ENCODE peak calls at places on chromosomes 2 and 18, in four cellular contexts. One of them, this sample, is unnamed.

GRCh38 chr2:82487354-82487753 is 1971.7 kb downstream of the SUCLG1 start:
- DNase-seq in HepG2: no peak
- DNase-seq in sigmoid colon: no peak
- DNase-seq in GM23338: no peak
- DNase-seq in this sample: no peak

GRCh38 chr18:35695803-35696202 is 114.3 kb downstream of the GALNT1 start:
- DNase-seq in HepG2: no peak
- DNase-seq in sigmoid colon: no peak
- DNase-seq in GM23338: no peak
- DNase-seq in this sample: no peak

GRCh38 chr18:41532344-41533086 is 422.5 kb upstream of the PIK3C3 start:
- DNase-seq in HepG2: no peak
- DNase-seq in sigmoid colon: no peak
- DNase-seq in GM23338: peak; percentile 69
- DNase-seq in this sample: no peak

GRCh38 chr2:237315170-237315880 is 98.6 kb downstream of the COL6A3 start:
- DNase-seq in HepG2: peak; percentile 71
- DNase-seq in sigmoid colon: peak; percentile 99
- DNase-seq in GM23338: peak; percentile 20
- DNase-seq in this sample: no peak

GRCh38 chr18:63318882-63319382 is 637 bp downstream of the BCL2 start:
- DNase-seq in HepG2: no peak
- DNase-seq in sigmoid colon: no peak
- DNase-seq in GM23338: no peak
- DNase-seq in this sample: no peak

GRCh38 chr2:40244251-40245010 is 207.5 kb downstream of the SLC8A1 start:
- DNase-seq in HepG2: peak; percentile 37
- DNase-seq in sigmoid colon: peak; percentile 77
- DNase-seq in GM23338: peak; percentile 85
- DNase-seq in this sample: no peak

GRCh38 chr2:75647771-75648170 is 1.2 kb downstream of the MRPL19 start:
- DNase-seq in HepG2: no peak
- DNase-seq in sigmoid colon: no peak
- DNase-seq in GM23338: peak; percentile 19
- DNase-seq in this sample: no peak

GRCh38 chr2:136117391-136117841 is 533 bp downstream of the CXCR4 start:
- DNase-seq in HepG2: no peak
- DNase-seq in sigmoid colon: no peak
- DNase-seq in GM23338: peak; percentile 55
- DNase-seq in this sample: peak; percentile 92

GRCh38 chr18:34643982-34644381 is 66.1 kb upstream of the DTNA start:
- DNase-seq in HepG2: no peak
- DNase-seq in sigmoid colon: no peak
- DNase-seq in GM23338: no peak
- DNase-seq in this sample: no peak

DNA sequence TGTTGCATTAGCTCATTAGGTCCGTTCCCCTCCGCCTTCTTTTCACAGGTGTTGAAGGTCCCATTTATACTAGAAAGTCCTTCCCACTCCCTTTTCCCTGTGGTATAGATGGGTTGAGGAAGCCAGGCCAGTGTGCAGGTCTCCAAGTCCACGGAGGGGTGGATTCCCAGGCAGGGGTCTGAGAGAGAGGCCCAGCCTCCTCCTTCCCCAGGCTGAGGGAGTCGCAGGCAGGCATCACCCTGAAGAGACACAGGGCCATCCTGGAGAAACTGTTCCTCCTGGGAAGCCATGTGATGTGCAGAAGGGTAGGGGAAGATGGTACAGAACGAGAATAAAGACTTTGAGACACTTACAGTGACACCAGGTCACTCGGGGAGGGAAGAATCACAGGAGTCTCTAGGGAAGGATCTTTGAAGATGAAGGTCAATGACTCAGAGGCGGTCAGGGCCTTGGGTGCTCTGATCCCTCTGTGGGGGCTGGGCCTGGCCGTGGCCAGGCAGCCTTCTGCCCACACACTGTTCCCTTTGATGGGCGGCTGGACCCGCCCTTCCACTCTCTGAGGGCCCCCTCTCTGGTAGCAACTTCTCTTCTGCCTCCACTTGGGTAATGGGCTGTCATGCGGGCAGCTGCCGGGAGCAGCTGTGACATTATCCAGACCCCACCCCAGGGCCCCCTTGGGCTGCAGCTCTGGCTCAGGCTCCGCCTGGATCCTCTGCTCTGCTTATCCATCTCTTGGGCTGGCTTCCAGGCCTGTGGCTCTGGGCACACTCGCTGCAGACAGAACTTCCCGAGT is 45.1 kb downstream of the RHOB start:
- DNase-seq in HepG2: peak; percentile 64
- DNase-seq in sigmoid colon: peak; percentile 88
- DNase-seq in GM23338: no peak
- DNase-seq in this sample: no peak
- TF ChIP-seq POLR2AphosphoS5 in HepG2: no peak
- TF ChIP-seq POLR2AphosphoS5 in sigmoid colon: peak; percentile 63
- TF ChIP-seq POLR2AphosphoS5 in GM23338: no peak
- TF ChIP-seq POLR2AphosphoS5 in this sample: no peak

DNA sequence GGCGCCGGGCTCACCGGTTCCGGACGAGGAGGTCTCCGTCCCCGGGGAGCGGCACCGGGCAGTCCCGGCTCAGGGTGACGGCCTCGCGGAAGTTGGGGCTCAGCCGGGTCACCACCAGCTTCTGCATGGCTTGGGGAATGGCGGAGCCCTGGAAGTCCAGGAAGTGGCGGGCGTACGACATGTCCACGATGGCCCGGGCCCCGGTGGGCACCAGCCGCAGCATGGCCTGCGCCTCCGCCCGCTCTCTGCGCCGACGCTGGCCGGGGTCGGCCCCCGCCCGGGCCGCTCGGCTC is 157 bp downstream of the PTGR3 start:
- DNase-seq in HepG2: no peak
- DNase-seq in sigmoid colon: peak; percentile 77
- DNase-seq in GM23338: no peak
- DNase-seq in this sample: peak; percentile 92
- H3K4me1 ChIP-seq in HepG2: peaks cover 38% of the 10 kb centered on the region
- H3K4me1 ChIP-seq in sigmoid colon: peaks cover 53% of the 10 kb centered on the region
- H3K4me1 ChIP-seq in GM23338: peaks cover 45% of the 10 kb centered on the region
- H3K4me1 ChIP-seq in this sample: peaks cover 70% of the 10 kb centered on the region

GRCh38 chr2:16625201-16625729 is 40.4 kb downstream of the CYRIA start:
- DNase-seq in HepG2: no peak
- DNase-seq in sigmoid colon: no peak
- DNase-seq in GM23338: peak; percentile 61
- DNase-seq in this sample: peak; percentile 86
- H3K4me3 ChIP-seq in HepG2: no peak overlapping the region
- H3K4me3 ChIP-seq in sigmoid colon: no peak overlapping the region
- H3K4me3 ChIP-seq in GM23338: peak overlapping the region; percentile 13
- H3K4me3 ChIP-seq in this sample: no peak overlapping the region

DNA sequence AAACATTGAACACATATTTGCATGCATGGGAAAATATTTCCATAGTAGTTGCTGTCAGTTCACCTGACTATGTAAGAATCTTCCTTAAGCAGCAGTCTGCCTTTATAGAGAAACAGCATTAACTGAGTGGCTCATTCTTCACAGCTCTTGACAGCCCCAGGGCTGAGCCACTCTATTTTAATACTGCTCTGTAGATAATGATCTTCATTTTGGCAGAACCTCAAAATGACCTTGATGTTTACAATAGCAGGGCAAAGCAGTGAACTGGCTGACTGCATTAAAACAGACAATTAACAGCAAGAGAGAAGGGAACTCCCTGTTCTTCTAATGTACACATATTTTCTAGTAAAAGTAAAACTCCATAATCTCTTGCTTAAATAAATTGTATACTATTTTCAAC is 580.6 kb upstream of the SOX11 start:
- DNase-seq in HepG2: no peak
- DNase-seq in sigmoid colon: no peak
- DNase-seq in GM23338: no peak
- DNase-seq in this sample: no peak
- TF ChIP-seq POLR2AphosphoS5 in HepG2: no peak
- TF ChIP-seq POLR2AphosphoS5 in sigmoid colon: peak; percentile 56
- TF ChIP-seq POLR2AphosphoS5 in GM23338: no peak
- TF ChIP-seq POLR2AphosphoS5 in this sample: no peak

GRCh38 chr2:9614562-9614961 is 16.2 kb downstream of the YWHAQ start:
- DNase-seq in HepG2: no peak
- DNase-seq in sigmoid colon: no peak
- DNase-seq in GM23338: no peak
- DNase-seq in this sample: no peak

GRCh38 chr2:9617296-9617695 is 13.5 kb downstream of the YWHAQ start:
- DNase-seq in HepG2: no peak
- DNase-seq in sigmoid colon: no peak
- DNase-seq in GM23338: no peak
- DNase-seq in this sample: no peak

GRCh38 chr2:9623151-9623550 is 7.6 kb downstream of the YWHAQ start:
- DNase-seq in HepG2: no peak
- DNase-seq in sigmoid colon: no peak
- DNase-seq in GM23338: no peak
- DNase-seq in this sample: no peak

GRCh38 chr2:9617749-9618148 is 13.0 kb downstream of the YWHAQ start:
- DNase-seq in HepG2: no peak
- DNase-seq in sigmoid colon: no peak
- DNase-seq in GM23338: no peak
- DNase-seq in this sample: no peak

DNA sequence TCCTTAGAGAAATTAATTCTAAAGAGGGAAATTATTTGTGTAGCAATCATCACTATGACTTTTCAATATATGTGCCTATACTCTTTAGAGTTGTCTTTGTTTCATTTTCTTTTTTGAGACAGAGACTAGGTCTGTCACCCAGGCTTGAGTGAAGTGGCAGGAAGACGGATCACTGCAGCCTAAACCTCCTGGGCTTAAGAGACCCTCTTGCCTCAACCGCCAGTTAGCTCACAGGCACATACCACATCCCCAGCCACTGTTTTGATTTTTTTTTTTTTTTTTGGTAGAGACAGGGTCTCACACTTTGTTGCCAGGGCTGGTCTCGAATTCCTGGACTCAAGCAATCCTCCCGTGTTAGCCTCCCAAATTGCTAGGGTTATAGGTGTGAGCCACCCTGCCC is 12.4 kb downstream of the YWHAQ start:
- DNase-seq in HepG2: no peak
- DNase-seq in sigmoid colon: no peak
- DNase-seq in GM23338: no peak
- DNase-seq in this sample: no peak
- H3K4me1 ChIP-seq in HepG2: peaks cover 40% of the 10 kb centered on the region
- H3K4me1 ChIP-seq in sigmoid colon: peaks cover 88% of the 10 kb centered on the region
- H3K4me1 ChIP-seq in GM23338: peaks cover 17% of the 10 kb centered on the region
- H3K4me1 ChIP-seq in this sample: peaks cover 59% of the 10 kb centered on the region

GRCh38 chr2:74497777-74498499 is 1.5 kb downstream of the LBX2 start:
- DNase-seq in HepG2: no peak
- DNase-seq in sigmoid colon: no peak
- DNase-seq in GM23338: peak; percentile 72
- DNase-seq in this sample: peak; percentile 83

GRCh38 chr2:74498500-74499268 is 719 bp downstream of the LBX2 start:
- DNase-seq in HepG2: no peak
- DNase-seq in sigmoid colon: no peak
- DNase-seq in GM23338: peak; percentile 88
- DNase-seq in this sample: peak; percentile 74

GRCh38 chr2:74495440-74495839 is 4.0 kb downstream of the LBX2 start:
- DNase-seq in HepG2: no peak
- DNase-seq in sigmoid colon: no peak
- DNase-seq in GM23338: no peak
- DNase-seq in this sample: no peak

GRCh38 chr2:74499269-74499939 is at the start of gene LBX2:
- DNase-seq in HepG2: no peak
- DNase-seq in sigmoid colon: no peak
- DNase-seq in GM23338: peak; percentile 57
- DNase-seq in this sample: peak; percentile 76

GRCh38 chr2:74496997-74497776 is 2.2 kb downstream of the LBX2 start:
- DNase-seq in HepG2: peak; percentile 86
- DNase-seq in sigmoid colon: no peak
- DNase-seq in GM23338: no peak
- DNase-seq in this sample: peak; percentile 30
- H3K4me3 ChIP-seq in HepG2: peak overlapping the region; percentile 2
- H3K4me3 ChIP-seq in sigmoid colon: no peak overlapping the region
- H3K4me3 ChIP-seq in GM23338: peak overlapping the region; percentile 69
- H3K4me3 ChIP-seq in this sample: no peak overlapping the region

GRCh38 chr2:29063646-29064372 is 10.5 kb downstream of the PCARE start:
- DNase-seq in HepG2: no peak
- DNase-seq in sigmoid colon: no peak
- DNase-seq in GM23338: no peak
- DNase-seq in this sample: no peak
- TF ChIP-seq POLR2AphosphoS5 in HepG2: no peak
- TF ChIP-seq POLR2AphosphoS5 in sigmoid colon: peak; percentile 42
- TF ChIP-seq POLR2AphosphoS5 in GM23338: no peak
- TF ChIP-seq POLR2AphosphoS5 in this sample: no peak

GRCh38 chr2:96884299-96885156 is 14.6 kb upstream of the SEMA4C start:
- DNase-seq in HepG2: no peak
- DNase-seq in sigmoid colon: no peak
- DNase-seq in GM23338: no peak
- DNase-seq in this sample: no peak

GRCh38 chr2:96883306-96883705 is 13.4 kb upstream of the SEMA4C start:
- DNase-seq in HepG2: no peak
- DNase-seq in sigmoid colon: no peak
- DNase-seq in GM23338: no peak
- DNase-seq in this sample: peak; percentile 67

GRCh38 chr2:96882906-96883305 is 13.0 kb upstream of the SEMA4C start:
- DNase-seq in HepG2: no peak
- DNase-seq in sigmoid colon: no peak
- DNase-seq in GM23338: no peak
- DNase-seq in this sample: peak; percentile 76

GRCh38 chr2:96887419-96888081 is 17.7 kb upstream of the SEMA4C start:
- DNase-seq in HepG2: no peak
- DNase-seq in sigmoid colon: peak; percentile 90
- DNase-seq in GM23338: no peak
- DNase-seq in this sample: no peak

GRCh38 chr2:96885432-96886137 is 15.7 kb upstream of the SEMA4C start:
- DNase-seq in HepG2: no peak
- DNase-seq in sigmoid colon: no peak
- DNase-seq in GM23338: no peak
- DNase-seq in this sample: peak; percentile 76
- H3K4me1 ChIP-seq in HepG2: no peaks in the 10 kb centered on the region
- H3K4me1 ChIP-seq in sigmoid colon: peaks cover 50% of the 10 kb centered on the region
- H3K4me1 ChIP-seq in GM23338: peaks cover 23% of the 10 kb centered on the region
- H3K4me1 ChIP-seq in this sample: peaks cover 44% of the 10 kb centered on the region